ENCODE peak calls at places on chromosomes 11 and 22, in ten cellular contexts. X is stimulated activated CD4-positive, alpha-beta T cell treated with anti-CD3 and anti-CD28 coated beads, Interleukin-1b, Interleukin-23, amount 100 ng/mL, for 4 hours; F is T-helper 2 cell; R is mesendoderm; P is nephron progenitor cell; H is lower leg skin; B is sciatic nerve; M is T-helper 1 cell; L is progenitor cell of endocrine pancreas; O is nucleus accumbens. C is an unnamed sample.

GRCh38 chr11:100459791-100460190 is 227.3 kb upstream of the ARHGAP42 start:
- DNase-seq in H (no peak), F (no peak), L (no peak), P (no peak), X (no peak), R (no peak), O (no peak), B (no peak), M (no peak), C (no peak)

GRCh38 chr22:20843501-20843900 is 15.1 kb downstream of the PI4KA start:
- DNase-seq in M (no peak), H (no peak), O (no peak), B (no peak), R (no peak), X (no peak), P (no peak), F (no peak), L (no peak), C (no peak)

GRCh38 chr11:68383976-68384501 is 71.6 kb downstream of the LRP5 start:
- DNase-seq in H (peak; percentile 55), B (peak; percentile 87), F (peak; percentile 49), P (peak; percentile 77), M (peak; percentile 46), L (peak; percentile 69), O (no peak), X (peak; percentile 54), R (peak; percentile 73), C (peak; percentile 54)

GRCh38 chr11:3046641-3047040 is 10.6 kb downstream of the CARS1 start:
- DNase-seq in P (no peak), H (no peak), R (no peak), O (no peak), M (no peak), L (no peak), X (no peak), B (no peak), F (no peak), C (no peak)

GRCh38 chr11:17129003-17129402 is 51.5 kb upstream of the RPS13 start:
- DNase-seq in H (no peak), L (no peak), B (no peak), P (no peak), O (no peak), X (no peak), F (no peak), M (no peak), R (no peak), C (no peak)

GRCh38 chr11:43582837-43583462 is 97.6 kb upstream of the HSD17B12 start:
- DNase-seq in B (no peak), M (no peak), F (no peak), R (peak; percentile 30), H (no peak), X (no peak), P (peak; percentile 41), L (no peak), O (no peak), C (no peak)

GRCh38 chr11:71171024-71171423 is 81.4 kb downstream of the SHANK2 start:
- DNase-seq in R (no peak), X (no peak), P (no peak), F (no peak), O (no peak), H (no peak), M (no peak), L (no peak), B (no peak), C (no peak)

GRCh38 chr22:21593406-21594232 is 26.1 kb downstream of the UBE2L3 start:
- DNase-seq in P (peak; percentile 17), B (no peak), L (no peak), X (no peak), R (peak; percentile 59), M (no peak), H (no peak), F (no peak), O (no peak), C (no peak)

GRCh38 chr22:50209893-50210292 is 9.1 kb downstream of the SELENOO start:
- DNase-seq in L (no peak), O (no peak), X (peak; percentile 66), H (no peak), B (peak; percentile 85), M (peak; percentile 67), F (peak; percentile 60), R (peak; percentile 52), P (peak; percentile 69), C (no peak)

GRCh38 chr11:82978422-82979099 is 77.0 kb downstream of the DDIAS start:
- DNase-seq in X (no peak), H (no peak), R (no peak), M (peak; percentile 64), O (no peak), P (no peak), B (no peak), L (no peak), F (no peak), C (no peak)

GRCh38 chr11:91299980-91300379 is 924.6 kb upstream of the FAT3 start:
- DNase-seq in X (no peak), F (no peak), B (no peak), O (no peak), M (no peak), R (no peak), L (no peak), H (no peak), P (no peak), C (no peak)

GRCh38 chr11:2701898-2702434 is 2.2 kb upstream of the KCNQ1OT1 start:
- DNase-seq in F (no peak), O (no peak), H (no peak), M (no peak), L (no peak), B (no peak), R (no peak), P (no peak), X (no peak), C (no peak)

GRCh38 chr11:57792060-57792541 is 30.5 kb downstream of the CTNND1 start:
- DNase-seq in R (no peak), B (peak; percentile 73), L (no peak), H (peak; percentile 74), P (no peak), O (peak; percentile 39), X (peak; percentile 68), M (peak; percentile 91), F (peak; percentile 74), C (no peak)

GRCh38 chr11:59196777-59197176 is 15.9 kb downstream of the MPEG1 start:
- DNase-seq in L (no peak), X (no peak), O (no peak), B (no peak), F (no peak), P (no peak), M (no peak), R (no peak), H (no peak), C (no peak)